ENCODE peak calls at places on chromosomes 7 and 10, in nine cellular contexts. T is SK-N-SH, N is transverse colon, U is H1, F is stomach, B is sigmoid colon, A is HepG2, O is A549, S is esophagus muscularis mucosa. J is an unnamed sample. For H3K9me3, the result is how much of the 10 kb centered on the place peaks cover.

GRCh38 chr7:151013728-151014497 is 10.4 kb downstream of the ATG9B start:
- DNase-seq in F (peak), N (peak), U (peak), T (peak), O (no peak), S (no peak), B (peak), A (no peak), J (peak)

GRCh38 chr10:100943508-100943907 is 25.8 kb upstream of the SEMA4G start:
- DNase-seq in B (no peak), U (no peak), T (no peak), N (no peak), F (no peak), A (no peak), O (no peak), S (no peak), J (no peak)

GRCh38 chr10:15427836-15428414 is 56.8 kb upstream of the FAM171A1 start:
- DNase-seq in F (no peak), T (peak), O (no peak), N (no peak), S (no peak), B (no peak), A (peak), U (no peak), J (no peak)

GRCh38 chr7:70042533-70042932 is 444.3 kb downstream of the AUTS2 start:
- DNase-seq in T (peak), S (no peak), O (no peak), A (no peak), N (no peak), U (no peak), B (no peak), F (no peak), J (no peak)

GRCh38 chr7:18230271-18230670 is 202.6 kb upstream of the PRPS1L1 start:
- DNase-seq in O (no peak), A (no peak), N (no peak), U (no peak), T (no peak), B (no peak), F (no peak), S (no peak), J (no peak)

GRCh38 chr10:124680675-124681074 is 63.5 kb downstream of the FAM53B start:
- DNase-seq in S (no peak), T (no peak), B (peak), U (no peak), N (peak), F (no peak), A (no peak), O (no peak), J (peak)

GRCh38 chr7:17854297-17855047 is 85.8 kb downstream of the SNX13 start:
- DNase-seq in B (no peak), T (no peak), U (no peak), N (no peak), A (no peak), F (no peak), S (no peak), O (no peak), J (no peak)

GRCh38 chr7:83964318-83964717 is 230.3 kb downstream of the SEMA3A start:
- DNase-seq in N (no peak), A (no peak), O (no peak), U (no peak), T (no peak), F (no peak), B (no peak), S (no peak), J (no peak)

GRCh38 chr7:53604201-53604600 is 568.8 kb downstream of the POM121L12 start:
- DNase-seq in N (no peak), O (no peak), U (no peak), A (no peak), T (no peak), S (no peak), F (no peak), B (no peak), J (no peak)

GRCh38 chr7:45021604-45022296 is 21.7 kb downstream of the CCM2 start:
- DNase-seq in B (no peak), T (no peak), U (no peak), A (no peak), N (no peak), F (no peak), O (no peak), S (no peak), J (no peak)

GRCh38 chr7:116687801-116688201 is 15.8 kb downstream of the MET start:
- DNase-seq in U (no peak), F (no peak), S (no peak), A (peak), T (no peak), N (no peak), O (peak), B (no peak), J (no peak)

GRCh38 chr10:10941106-10941505 is 76.6 kb upstream of the CELF2 start:
- DNase-seq in B (no peak), T (no peak), A (no peak), U (no peak), O (no peak), N (no peak), S (no peak), F (no peak), J (no peak)

GRCh38 chr7:134845461-134845860 is 66.0 kb downstream of the CALD1 start:
- DNase-seq in U (no peak), B (no peak), N (no peak), O (peak), S (no peak), A (peak), F (no peak), T (no peak), J (no peak)

GRCh38 chr7:30032310-30033125 is 4.3 kb downstream of the PLEKHA8 start:
- DNase-seq in N (no peak), S (no peak), U (no peak), O (no peak), B (no peak), A (no peak), F (no peak), T (peak), J (no peak)

GRCh38 chr7:140672382-140673062 is at the start of gene ADCK2:
- DNase-seq in U (no peak), N (peak), T (peak), F (peak), B (peak), S (no peak), A (no peak), O (peak), J (no peak)

GRCh38 chr7:84194484-84195260 is at the start of gene SEMA3A:
- DNase-seq in F (no peak), S (no peak), B (peak), N (peak), T (peak), A (peak), O (peak), U (no peak), J (no peak)

GRCh38 chr10:26944261-26944882 is 83.6 kb upstream of the ABI1 start:
- DNase-seq in S (no peak), A (no peak), O (no peak), U (no peak), T (no peak), N (no peak), F (no peak), B (no peak), J (no peak)

GRCh38 chr7:6139189-6139996 is 108.2 kb downstream of the ANKRD61 start:
- DNase-seq in O (no peak), B (no peak), N (no peak), A (no peak), F (no peak), U (no peak), S (no peak), T (no peak), J (no peak)

GRCh38 chr10:124239666-124240065 is 146.3 kb upstream of the CHST15 start:
- DNase-seq in F (peak), U (no peak), B (peak), O (no peak), S (no peak), A (no peak), N (peak), T (no peak), J (no peak)

GRCh38 chr7:116953727-116954442 is 584 bp downstream of the ST7 start:
- DNase-seq in N (peak), B (peak), O (peak), F (peak), S (peak), A (peak), T (peak), U (peak), J (peak)

GRCh38 chr7:727104-727805 is at the start of gene PRKAR1B:
- DNase-seq in N (peak), B (peak), S (no peak), A (no peak), U (peak), F (no peak), T (peak), O (peak), J (no peak)

GRCh38 chr10:77604941-77605351 is 32.7 kb downstream of the KCNMA1 start:
- DNase-seq in U (no peak), A (no peak), F (no peak), N (peak), B (peak), S (no peak), O (no peak), T (no peak), J (no peak)

GRCh38 chr7:155815332-155816191 is 3.3 kb upstream of the SHH start:
- DNase-seq in T (peak), S (no peak), A (no peak), F (peak), N (peak), U (peak), B (no peak), O (peak), J (no peak)

GRCh38 chr10:12511651-12512050 is 162.3 kb downstream of the CAMK1D start:
- DNase-seq in U (peak), N (no peak), B (no peak), O (no peak), A (no peak), F (no peak), T (no peak), S (no peak), J (no peak)

GRCh38 chr10:12510566-12510965 is 161.2 kb downstream of the CAMK1D start:
- DNase-seq in F (no peak), S (no peak), N (no peak), O (no peak), A (no peak), U (peak), T (no peak), B (no peak), J (no peak)

GRCh38 chr10:12513775-12514663 is 164.7 kb downstream of the CAMK1D start:
- DNase-seq in N (no peak), F (no peak), B (no peak), O (no peak), A (no peak), T (peak), U (peak), S (no peak), J (no peak)

GRCh38 chr10:12513003-12513365 is 163.6 kb downstream of the CAMK1D start:
- DNase-seq in T (no peak), N (no peak), A (no peak), S (no peak), F (no peak), O (no peak), B (no peak), U (no peak), J (no peak)

DNA sequence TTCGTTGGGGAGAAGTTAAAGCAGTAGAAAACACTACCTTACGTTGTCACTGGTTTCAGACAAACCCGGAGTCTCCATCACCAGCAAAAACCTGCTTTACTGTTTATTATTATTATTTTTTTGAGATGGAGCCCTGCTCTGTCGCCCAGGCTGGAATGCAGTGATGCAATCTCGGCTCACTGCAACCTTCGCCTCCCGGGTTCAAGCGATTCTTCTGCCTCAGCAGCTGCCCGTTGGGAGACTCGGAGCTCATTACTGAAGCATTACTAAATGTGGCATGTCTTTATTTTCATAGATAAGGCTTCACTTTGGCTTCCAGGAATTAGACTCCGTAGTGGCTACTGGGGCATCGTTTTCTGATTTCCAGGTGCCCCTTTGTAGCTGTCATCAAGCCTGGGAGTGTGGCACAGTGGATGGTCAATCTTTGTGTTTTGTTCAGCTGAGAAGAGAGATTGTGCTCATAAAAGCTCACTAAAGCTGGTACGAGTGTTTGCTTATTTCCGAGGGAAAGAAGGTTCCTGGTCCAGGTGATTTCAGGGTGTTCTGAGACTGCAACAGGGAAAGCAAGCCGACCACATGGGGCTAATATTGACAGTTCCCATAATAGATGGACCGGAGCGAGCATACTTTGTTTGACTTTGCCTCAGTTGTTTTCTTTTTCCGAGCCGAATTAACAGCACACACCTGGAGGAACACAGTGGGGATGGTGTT is 163.1 kb downstream of the CAMK1D start:
- DNase-seq in O (no peak), A (no peak), U (peak), B (no peak), T (no peak), F (no peak), S (no peak), N (no peak), J (no peak)
- H3K27ac ChIP-seq in O (no peak), A (no peak), U (no peak), B (no peak), T (no peak), F (no peak), S (no peak), N (no peak), J (no peak)

DNA sequence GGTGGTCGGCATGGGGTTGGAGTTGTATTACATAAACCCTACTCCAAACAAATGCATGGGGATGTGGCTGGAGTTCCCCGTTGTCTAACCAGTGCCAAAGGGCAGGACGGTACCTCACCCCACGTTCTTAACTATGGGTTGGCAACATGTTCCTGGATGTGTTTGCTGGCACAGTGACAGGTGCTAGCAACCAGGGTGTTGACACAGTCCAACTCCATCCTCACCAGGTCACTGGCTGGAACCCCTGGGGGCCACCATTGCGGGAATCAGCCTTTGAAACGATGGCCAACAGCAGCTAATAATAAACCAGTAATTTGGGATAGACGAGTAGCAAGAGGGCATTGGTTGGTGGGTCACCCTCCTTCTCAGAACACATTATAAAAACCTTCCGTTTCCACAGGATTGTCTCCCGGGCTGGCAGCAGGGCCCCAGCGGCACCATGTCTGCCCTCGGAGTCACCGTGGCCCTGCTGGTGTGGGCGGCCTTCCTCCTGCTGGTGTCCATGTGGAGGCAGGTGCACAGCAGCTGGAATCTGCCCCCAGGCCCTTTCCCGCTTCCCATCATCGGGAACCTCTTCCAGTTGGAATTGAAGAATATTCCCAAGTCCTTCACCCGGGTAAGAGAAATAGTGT is at the start of gene CYP2E1:
- DNase-seq in T (no peak), O (no peak), A (no peak), B (no peak), S (no peak), N (no peak), U (no peak), F (no peak), J (no peak)
- H3K9me3 ChIP-seq in T (under half), O (under half), A (under half), B (under half), S (under half), N (under half), U (half or more), F (under half), J (under half)

GRCh38 chr7:40244226-40244625 is 109.4 kb downstream of the SUGCT start:
- DNase-seq in B (no peak), T (no peak), S (no peak), A (no peak), F (no peak), U (no peak), N (no peak), O (no peak), J (no peak)
- TF ChIP-seq EP300 in B (no peak), T (no peak), S (no peak), A (no peak), F (no peak), U (no peak), N (no peak), O (no peak), J (no peak)

DNA sequence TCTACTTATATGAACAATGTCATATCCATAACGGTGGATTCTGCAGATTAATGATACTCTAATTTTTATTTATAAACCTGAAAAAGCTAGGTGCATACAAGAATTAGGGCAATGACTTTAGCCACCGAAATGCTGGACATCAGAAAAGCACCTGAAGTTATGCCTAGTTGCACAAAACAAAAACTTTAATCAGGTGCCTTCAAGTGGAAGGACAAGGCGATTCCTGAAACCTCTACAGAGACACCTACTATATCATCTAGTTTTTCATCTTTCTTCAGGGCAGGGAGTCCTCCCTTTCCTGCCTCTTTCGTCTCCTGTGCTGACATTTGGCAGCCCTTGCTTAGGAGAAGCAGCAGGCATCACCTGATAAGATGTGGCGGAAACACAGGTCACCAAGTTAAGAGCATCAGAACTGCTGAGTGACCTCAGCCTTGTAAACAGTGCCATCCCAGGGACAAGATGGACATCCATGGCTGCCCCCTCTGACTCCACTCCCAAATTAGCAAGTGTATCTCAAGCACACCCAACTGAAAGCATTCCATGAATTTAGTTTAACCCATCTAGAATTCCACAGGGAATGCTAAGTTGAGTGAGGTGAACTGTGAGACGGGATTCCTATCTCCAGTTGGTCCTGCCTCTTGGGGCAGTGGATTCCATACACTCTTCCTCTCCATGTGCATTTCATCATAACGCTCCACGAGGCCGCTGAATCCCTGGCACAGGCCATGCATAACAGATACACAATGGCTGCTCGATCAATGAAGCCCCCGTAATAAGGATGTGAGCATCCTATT is 5.8 kb downstream of the ITPRIP start:
- DNase-seq in U (no peak), N (no peak), B (peak), O (no peak), S (no peak), F (peak), A (no peak), T (no peak), J (no peak)
- H3K27ac ChIP-seq in U (peak), N (peak), B (peak), O (peak), S (peak), F (no peak), A (no peak), T (peak), J (peak)

GRCh38 chr7:2257046-2257551 is 15.1 kb downstream of the NUDT1 start:
- DNase-seq in F (no peak), B (no peak), T (peak), A (no peak), O (no peak), U (no peak), S (no peak), N (no peak), J (no peak)
- H3K9me3 ChIP-seq in F (under half), B (under half), T (under half), A (under half), O (under half), U (under half), S (under half), N (under half), J (under half)

DNA sequence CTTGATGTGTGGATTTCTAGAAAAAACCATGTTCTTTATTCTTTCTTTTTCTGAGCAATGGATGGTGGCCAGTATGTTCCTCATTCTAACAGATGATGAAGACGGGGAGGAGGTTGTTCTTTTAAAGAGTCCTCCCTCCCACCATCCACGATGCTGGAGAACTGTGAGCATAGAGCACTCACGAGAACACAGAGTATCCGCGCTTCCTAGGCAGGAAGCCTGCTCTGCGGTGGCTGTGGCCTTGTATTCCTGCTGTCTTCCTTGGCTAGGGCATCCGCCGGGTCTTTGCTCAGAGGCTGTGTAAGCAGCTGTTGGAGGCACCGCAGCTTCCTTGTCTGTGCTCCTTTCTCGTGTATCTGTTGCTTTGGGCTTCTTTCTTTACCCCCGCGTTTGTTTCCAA is 214.2 kb downstream of the CCDC3 start:
- DNase-seq in N (no peak), F (no peak), B (no peak), S (no peak), U (no peak), A (no peak), T (no peak), O (no peak), J (no peak)
- TF ChIP-seq EP300 in N (no peak), F (no peak), B (no peak), S (no peak), U (no peak), A (no peak), T (no peak), O (no peak), J (no peak)

J was measured in tibial nerve.